ENCODE peak calls at places on chromosomes 3 and 15, in five cellular contexts. One of them, this sample, is unnamed.

GRCh38 chr3:66037330-66037985 is 1.3 kb downstream of the MAGI1 start:
- DNase-seq in HCT116: no peak
- DNase-seq in T-helper 1 cell: no peak
- DNase-seq in hepatocyte: peak
- DNase-seq in HL-60: no peak
- DNase-seq in this sample: no peak

GRCh38 chr3:169264711-169265110 is 398.8 kb downstream of the MECOM start:
- DNase-seq in HCT116: no peak
- DNase-seq in T-helper 1 cell: no peak
- DNase-seq in hepatocyte: peak
- DNase-seq in HL-60: no peak
- DNase-seq in this sample: no peak

GRCh38 chr15:38559131-38559530 is 5.5 kb downstream of the RASGRP1 start:
- DNase-seq in HCT116: no peak
- DNase-seq in T-helper 1 cell: no peak
- DNase-seq in hepatocyte: no peak
- DNase-seq in HL-60: no peak
- DNase-seq in this sample: no peak

GRCh38 chr3:56573501-56573900 is 16.5 kb downstream of the CCDC66 start:
- DNase-seq in HCT116: no peak
- DNase-seq in T-helper 1 cell: no peak
- DNase-seq in hepatocyte: no peak
- DNase-seq in HL-60: no peak
- DNase-seq in this sample: no peak

GRCh38 chr3:6354653-6355052 is 506.3 kb upstream of the GRM7 start:
- DNase-seq in HCT116: no peak
- DNase-seq in T-helper 1 cell: no peak
- DNase-seq in hepatocyte: no peak
- DNase-seq in HL-60: no peak
- DNase-seq in this sample: no peak

GRCh38 chr15:47184405-47185221 is 532.7 kb upstream of the SEMA6D start:
- DNase-seq in HCT116: no peak
- DNase-seq in T-helper 1 cell: no peak
- DNase-seq in hepatocyte: peak
- DNase-seq in HL-60: no peak
- DNase-seq in this sample: no peak

GRCh38 chr15:36810656-36811449 is 231.4 kb downstream of the CDIN1 start:
- DNase-seq in HCT116: no peak
- DNase-seq in T-helper 1 cell: no peak
- DNase-seq in hepatocyte: no peak
- DNase-seq in HL-60: no peak
- DNase-seq in this sample: no peak

GRCh38 chr3:10017636-10018292 is 8.5 kb upstream of the FANCD2 start:
- DNase-seq in HCT116: no peak
- DNase-seq in T-helper 1 cell: no peak
- DNase-seq in hepatocyte: no peak
- DNase-seq in HL-60: no peak
- DNase-seq in this sample: peak

GRCh38 chr15:72599855-72600464 is 54.5 kb upstream of the GOLGA6B start:
- DNase-seq in HCT116: peak
- DNase-seq in T-helper 1 cell: no peak
- DNase-seq in hepatocyte: peak
- DNase-seq in HL-60: peak
- DNase-seq in this sample: peak

GRCh38 chr3:134362221-134362620 is 12.0 kb downstream of the AMOTL2 start:
- DNase-seq in HCT116: no peak
- DNase-seq in T-helper 1 cell: no peak
- DNase-seq in hepatocyte: no peak
- DNase-seq in HL-60: no peak
- DNase-seq in this sample: no peak

GRCh38 chr3:52714335-52715302 is 8.7 kb downstream of the SPCS1 start:
- DNase-seq in HCT116: no peak
- DNase-seq in T-helper 1 cell: no peak
- DNase-seq in hepatocyte: peak
- DNase-seq in HL-60: no peak
- DNase-seq in this sample: no peak